ENCODE peak calls at places on chromosomes 5 and 9, in seven cellular contexts. O, Q, F, Y, V, G and L are unnamed samples.

GRCh38 chr9:87556821-87557220 is 59.2 kb downstream of the DAPK1 start:
- DNase-seq in Q (peak), G (no peak), V (no peak), Y (peak), O (no peak), F (no peak), L (no peak)

GRCh38 chr5:159971931-159972461 is 36.9 kb upstream of the TTC1 start:
- DNase-seq in G (peak), F (no peak), O (no peak), Y (no peak), V (no peak), Q (peak), L (no peak)

GRCh38 chr9:19471737-19472648 is 63.2 kb downstream of the ACER2 start:
- DNase-seq in G (peak), V (peak), Y (peak), Q (peak), O (peak), F (peak), L (peak)

GRCh38 chr5:464843-465590 is 22.0 kb downstream of the EXOC3 start:
- DNase-seq in F (no peak), O (no peak), V (no peak), Q (peak), G (no peak), Y (peak), L (no peak)

GRCh38 chr9:76817489-76817888 is 53.3 kb downstream of the PCA3 start:
- DNase-seq in O (peak), F (no peak), G (no peak), V (no peak), Y (no peak), Q (no peak), L (no peak)

GRCh38 chr5:136079195-136079985 is 50.6 kb downstream of the TGFBI start:
- DNase-seq in F (no peak), Y (no peak), G (no peak), Q (no peak), O (no peak), V (no peak), L (no peak)

GRCh38 chr9:126386088-126386487 is 59.5 kb downstream of the MVB12B start:
- DNase-seq in Y (no peak), Q (no peak), F (no peak), G (no peak), O (peak), V (no peak), L (peak)

GRCh38 chr5:142584843-142585242 is 101.0 kb downstream of the FGF1 start:
- DNase-seq in O (peak), G (no peak), V (no peak), F (no peak), Y (no peak), Q (no peak), L (no peak)

GRCh38 chr9:92964981-92965758 is 17.8 kb downstream of the FGD3 start:
- DNase-seq in V (no peak), Y (peak), G (no peak), Q (peak), F (peak), O (no peak), L (no peak)

GRCh38 chr9:124784503-124784902 is 7.6 kb downstream of the OLFML2A start:
- DNase-seq in Y (no peak), F (no peak), G (no peak), O (peak), Q (no peak), V (no peak), L (no peak)

GRCh38 chr9:136237486-136238341 is 7.9 kb downstream of the QSOX2 start:
- DNase-seq in Q (no peak), V (no peak), Y (no peak), O (no peak), F (no peak), G (no peak), L (no peak)

GRCh38 chr9:124410321-124410913 is 4.8 kb downstream of the PSMB7 start:
- DNase-seq in O (no peak), F (no peak), V (no peak), Y (no peak), G (no peak), Q (no peak), L (no peak)

GRCh38 chr9:124284940-124285441 is 27.2 kb downstream of the NEK6 start:
- DNase-seq in V (no peak), Q (no peak), G (no peak), F (no peak), O (peak), Y (peak), L (no peak)

GRCh38 chr5:158393457-158393856 is 534.5 kb upstream of the CLINT1 start:
- DNase-seq in O (no peak), G (no peak), F (no peak), V (no peak), Q (no peak), Y (no peak), L (no peak)

GRCh38 chr5:140560227-140560626 is 3.0 kb upstream of the SRA1 start:
- DNase-seq in O (no peak), Q (no peak), F (no peak), Y (no peak), G (no peak), V (no peak), L (no peak)

GRCh38 chr9:113528088-113528487 is 64.6 kb downstream of the RGS3 start:
- DNase-seq in O (no peak), G (no peak), Q (no peak), Y (no peak), F (no peak), V (no peak), L (no peak)

GRCh38 chr5:146744358-146744757 is 134.2 kb downstream of the PPP2R2B start:
- DNase-seq in O (peak), F (no peak), Q (no peak), Y (no peak), V (no peak), G (peak), L (peak)

GRCh38 chr5:5350101-5350500 is 72.4 kb upstream of the ICE1 start:
- DNase-seq in V (no peak), O (peak), Q (no peak), G (no peak), F (no peak), Y (no peak), L (peak)

GRCh38 chr5:142612388-142612787 is 73.5 kb downstream of the FGF1 start:
- DNase-seq in F (no peak), O (no peak), G (no peak), V (no peak), Q (no peak), Y (no peak), L (no peak)